ENCODE peak calls at places on chromosomes 12 and 14, in five cellular contexts. E is K562, Q is HepG2, T is HCT116, C is GM12878. G is an unnamed sample.

GRCh38 chr12:56581418-56582145 is 48.5 kb downstream of the BAZ2A start:
- DNase-seq in E (peak), Q (peak), T (no peak), C (peak), G (no peak)

GRCh38 chr12:109716512-109717389 is 3.1 kb downstream of the FAM222A start:
- DNase-seq in E (no peak), Q (peak), T (no peak), C (no peak), G (peak)

GRCh38 chr14:85528080-85528881 is 1.7 kb upstream of the FLRT2 start:
- DNase-seq in E (no peak), Q (peak), T (no peak), C (no peak), G (no peak)

GRCh38 chr12:3677609-3678008 is 75.3 kb downstream of the CRACR2A start:
- DNase-seq in E (no peak), Q (no peak), T (no peak), C (no peak), G (no peak)

GRCh38 chr12:52093346-52093745 is 13.8 kb downstream of the SMIM41 start:
- DNase-seq in E (no peak), Q (no peak), T (no peak), C (no peak), G (peak)

GRCh38 chr14:101851716-101852395 is 90.3 kb downstream of the PPP2R5C start:
- DNase-seq in E (no peak), Q (no peak), T (no peak), C (no peak), G (no peak)

GRCh38 chr12:18567787-18568186 is 170.0 kb downstream of the PLCZ1 start:
- DNase-seq in E (no peak), Q (no peak), T (no peak), C (no peak), G (no peak)

GRCh38 chr14:104150201-104151027 is 12.0 kb downstream of the KIF26A start:
- DNase-seq in E (no peak), Q (no peak), T (no peak), C (no peak), G (peak)

GRCh38 chr12:98909749-98910148 is 264.7 kb downstream of the APAF1 start:
- DNase-seq in E (no peak), Q (no peak), T (no peak), C (no peak), G (no peak)

GRCh38 chr14:69137456-69138188 is 15.3 kb downstream of the DCAF5 start:
- DNase-seq in E (no peak), Q (no peak), T (no peak), C (no peak), G (no peak)

GRCh38 chr14:102828201-102828600 is 51.0 kb downstream of the TRAF3 start:
- DNase-seq in E (peak), Q (no peak), T (no peak), C (no peak), G (no peak)

GRCh38 chr14:68263563-68264350 is 444.2 kb downstream of the RAD51B start:
- DNase-seq in E (no peak), Q (no peak), T (no peak), C (no peak), G (peak)

GRCh38 chr14:68628605-68629310 is 164.1 kb downstream of the ZFP36L1 start:
- DNase-seq in E (no peak), Q (peak), T (no peak), C (no peak), G (no peak)

GRCh38 chr12:11961686-11962085 is 109.1 kb upstream of the BCL2L14 start:
- DNase-seq in E (no peak), Q (no peak), T (no peak), C (no peak), G (no peak)

GRCh38 chr14:71322660-71323250 is 415.5 kb downstream of the PCNX1 start:
- DNase-seq in E (no peak), Q (no peak), T (no peak), C (peak), G (peak)

GRCh38 chr12:19450362-19450761 is 11.1 kb downstream of the AEBP2 start:
- DNase-seq in E (no peak), Q (no peak), T (no peak), C (no peak), G (no peak)

GRCh38 chr12:122295877-122296276 is 29.6 kb upstream of the VPS33A start:
- DNase-seq in E (no peak), Q (no peak), T (no peak), C (no peak), G (no peak)

GRCh38 chr12:21860128-21860527 is 81.1 kb downstream of the ABCC9 start:
- DNase-seq in E (no peak), Q (no peak), T (no peak), C (no peak), G (no peak)

GRCh38 chr14:103136388-103137271 is 13.4 kb downstream of the TNFAIP2 start:
- DNase-seq in E (peak), Q (no peak), T (peak), C (no peak), G (no peak)

GRCh38 chr14:101965796-101966718 is 1.7 kb downstream of the DYNC1H1 start:
- DNase-seq in E (no peak), Q (no peak), T (no peak), C (no peak), G (no peak)

GRCh38 chr12:27305673-27306504 is 26.7 kb upstream of the BMAL2 start:
- DNase-seq in E (no peak), Q (peak), T (peak), C (no peak), G (peak)
- TF ChIP-seq YY1 in E (no peak), Q (no peak), T (no peak), C (no peak), G (no peak)

DNA sequence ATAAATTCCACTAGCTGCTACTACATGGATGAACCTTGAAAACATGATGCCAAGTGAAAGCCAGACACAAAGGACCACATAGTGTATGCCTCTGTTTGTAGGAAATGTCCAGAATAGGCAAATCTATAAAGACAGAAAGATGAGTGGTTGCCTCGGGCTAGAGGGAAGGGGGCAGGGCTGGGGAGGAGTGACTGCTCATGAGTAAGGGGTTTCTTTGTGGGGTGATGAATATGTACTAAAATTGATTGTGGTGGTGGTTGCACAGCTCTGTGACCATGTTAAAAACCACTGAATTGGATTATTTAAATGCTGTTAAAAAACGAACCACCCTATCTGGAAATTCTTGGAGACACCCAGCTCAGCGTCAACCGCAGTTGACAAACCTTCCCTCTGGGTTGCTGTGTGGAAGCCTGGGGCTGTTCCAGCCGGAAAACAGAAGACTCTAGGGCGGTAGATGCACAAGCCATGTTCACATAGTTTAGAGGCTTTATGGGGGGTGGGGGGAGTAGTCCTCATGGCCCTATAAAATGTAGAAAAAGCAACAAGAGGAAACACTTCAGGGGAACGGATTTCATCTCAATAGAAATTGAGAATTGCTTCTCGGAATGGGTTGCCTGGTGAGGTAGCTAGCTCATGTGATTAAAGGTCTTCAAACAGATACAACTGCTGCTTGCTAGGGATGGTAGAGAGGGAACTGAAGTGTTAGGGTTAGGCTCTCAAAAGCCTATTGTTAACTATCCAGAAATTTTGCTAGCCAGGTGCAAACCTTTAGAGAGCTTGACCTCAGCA is 29.4 kb downstream of the RIN3 start:
- DNase-seq in E (no peak), Q (no peak), T (no peak), C (no peak), G (no peak)
- TF ChIP-seq YY1 in E (no peak), Q (no peak), T (no peak), C (no peak), G (no peak)

DNA sequence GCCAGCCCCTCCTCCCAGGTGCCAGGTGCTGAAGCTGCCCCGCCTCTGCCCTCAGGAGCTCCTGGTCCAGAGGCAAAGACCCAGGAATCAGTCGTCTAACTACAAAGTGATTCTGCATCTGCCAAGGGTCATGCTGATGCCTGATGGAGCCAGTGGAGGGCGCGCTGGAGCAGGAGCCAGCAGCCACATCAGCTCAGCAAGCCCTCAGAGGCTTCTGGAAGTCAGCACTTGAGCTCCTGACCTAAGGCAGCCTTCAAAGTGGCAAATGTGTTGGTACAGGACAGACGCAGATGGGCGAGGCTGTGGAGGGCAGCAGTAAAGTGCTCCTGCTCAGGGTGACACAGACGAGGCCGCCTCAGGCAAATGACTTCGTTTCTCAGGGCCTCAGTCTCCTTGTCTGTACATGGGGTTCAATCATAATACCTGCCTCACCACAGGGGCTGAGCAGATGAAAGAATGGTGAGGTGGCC is 10.9 kb downstream of the C12orf43 start:
- DNase-seq in E (peak), Q (peak), T (peak), C (no peak), G (peak)
- TF ChIP-seq YY1 in E (no peak), Q (no peak), T (no peak), C (peak), G (no peak)

DNA sequence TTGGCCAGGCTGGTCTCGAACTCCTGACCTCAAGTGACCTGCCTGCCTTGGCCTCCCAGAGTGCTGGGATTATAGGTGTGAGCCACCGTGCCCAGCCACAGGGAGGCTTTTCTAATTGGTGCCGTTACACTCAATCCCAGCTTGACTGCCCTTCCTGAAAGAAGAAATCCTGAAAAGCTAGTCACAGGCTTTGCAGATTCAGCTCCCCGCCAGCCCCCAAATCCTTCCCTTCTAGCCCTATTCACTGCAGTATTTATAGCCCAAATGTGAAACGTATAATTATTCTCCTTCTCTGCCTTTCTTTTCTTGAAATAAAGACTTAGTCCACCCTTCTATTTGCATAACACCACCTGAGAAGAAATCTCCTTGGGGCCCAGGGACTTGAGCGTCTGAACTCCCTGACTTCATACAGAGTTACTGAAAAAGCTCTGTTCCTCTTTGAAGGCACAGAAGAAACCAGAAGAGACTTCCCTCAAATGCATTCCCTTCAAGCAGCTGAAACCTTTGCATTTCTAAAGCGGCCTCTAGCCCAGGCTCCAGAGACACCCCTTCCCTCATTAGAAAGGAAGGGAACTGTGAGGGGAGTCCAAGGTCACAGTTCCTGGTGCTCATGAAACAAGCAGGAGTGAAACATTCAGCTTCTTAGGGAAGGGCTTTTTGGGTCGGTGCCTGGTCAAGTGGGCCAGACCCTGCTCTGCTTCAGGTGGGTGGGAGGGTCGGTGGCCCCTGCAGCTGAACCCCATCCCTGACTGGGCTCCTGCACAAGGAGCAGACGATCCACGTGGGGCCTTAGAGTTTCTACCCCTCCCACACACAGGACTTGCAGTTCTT is 42.3 kb upstream of the BATF start:
- DNase-seq in E (no peak), Q (no peak), T (no peak), C (no peak), G (no peak)
- TF ChIP-seq YY1 in E (no peak), Q (no peak), T (no peak), C (no peak), G (no peak)